ENCODE peak calls at places on chromosomes 13 and 19, in eight cellular contexts. U is stimulated activated CD4-positive, alpha-beta T cell treated with anti-CD3 and anti-CD28 coated beads, Interleukin-1b, Interleukin-23, amount 100 ng/mL, for 1 hour; D is NCI-H524; X is colonic mucosa; Z is amniotic stem cell; R is RPMI7951; Y is stomach; W is astrocyte of the hippocampus. Q is an unnamed sample.
A peak's percentile ranks its signal among the peaks of the same experiment; 100 is the strongest.

GRCh38 chr13:87123987-87124784 is 547.0 kb upstream of the SLITRK5 start:
- DNase-seq in U (no peak), D (no peak), X (no peak), Z (no peak), R (peak; percentile 88), Y (no peak), W (peak; percentile 98), Q (peak; percentile 48)

GRCh38 chr13:64471916-64472315 is 2758.2 kb downstream of the PCDH9 start:
- DNase-seq in U (no peak), D (no peak), X (no peak), Z (peak; percentile 9), R (peak; percentile 9), Y (no peak), W (peak; percentile 43), Q (peak; percentile 37)

GRCh38 chr13:23794267-23795161 is 94.7 kb downstream of the MIPEP start:
- DNase-seq in U (no peak), D (no peak), X (no peak), Z (peak; percentile 34), R (peak; percentile 47), Y (no peak), W (peak; percentile 18), Q (no peak)

GRCh38 chr13:106178816-106179215 is 356.6 kb downstream of the EFNB2 start:
- DNase-seq in U (no peak), D (no peak), X (no peak), Z (no peak), R (peak; percentile 31), Y (no peak), W (no peak), Q (no peak)

GRCh38 chr13:67285611-67286010 is 55.5 kb upstream of the PCDH9 start:
- DNase-seq in U (no peak), D (no peak), X (no peak), Z (no peak), R (no peak), Y (no peak), W (no peak), Q (no peak)

GRCh38 chr19:53898680-53899341 is 10.3 kb upstream of the CACNG7 start:
- DNase-seq in U (no peak), D (no peak), X (no peak), Z (no peak), R (no peak), Y (no peak), W (no peak), Q (peak; percentile 100)

GRCh38 chr13:113722921-113723320 is 36.1 kb upstream of the TMEM255B start:
- DNase-seq in U (no peak), D (no peak), X (no peak), Z (no peak), R (no peak), Y (peak; percentile 38), W (no peak), Q (no peak)

GRCh38 chr13:59492030-59492636 is 671.6 kb downstream of the DIAPH3 start:
- DNase-seq in U (no peak), D (no peak), X (no peak), Z (no peak), R (no peak), Y (no peak), W (no peak), Q (no peak)

GRCh38 chr13:67518785-67519184 is 288.6 kb upstream of the PCDH9 start:
- DNase-seq in U (no peak), D (no peak), X (no peak), Z (no peak), R (no peak), Y (no peak), W (no peak), Q (peak; percentile 57)

GRCh38 chr13:75864718-75865117 is 228.6 kb downstream of the LMO7 start:
- DNase-seq in U (no peak), D (no peak), X (no peak), Z (no peak), R (no peak), Y (no peak), W (no peak), Q (no peak)

GRCh38 chr19:4521170-4521887 is 3.0 kb upstream of the PLIN4 start:
- DNase-seq in U (no peak), D (no peak), X (no peak), Z (no peak), R (peak; percentile 78), Y (no peak), W (no peak), Q (no peak)

GRCh38 chr19:36090930-36091695 is 19.8 kb upstream of the OVOL3 start:
- DNase-seq in U (no peak), D (no peak), X (no peak), Z (no peak), R (no peak), Y (no peak), W (no peak), Q (no peak)

GRCh38 chr13:24693862-24694471 is 13.8 kb downstream of the ATP12A start:
- DNase-seq in U (no peak), D (peak; percentile 85), X (peak; percentile 49), Z (peak; percentile 2), R (peak; percentile 41), Y (peak; percentile 46), W (peak; percentile 49), Q (peak; percentile 95)

GRCh38 chr19:45171211-45171623 is 6.8 kb downstream of the TRAPPC6A start:
- DNase-seq in U (no peak), D (no peak), X (no peak), Z (no peak), R (no peak), Y (no peak), W (peak; percentile 23), Q (no peak)

GRCh38 chr13:27659466-27659865 is 37.8 kb downstream of the POLR1D start:
- DNase-seq in U (no peak), D (peak; percentile 20), X (no peak), Z (no peak), R (no peak), Y (no peak), W (no peak), Q (no peak)

GRCh38 chr13:82002693-82003092 is 1661.8 kb upstream of the SPRY2 start:
- DNase-seq in U (no peak), D (no peak), X (no peak), Z (no peak), R (no peak), Y (no peak), W (no peak), Q (no peak)

GRCh38 chr19:15836595-15837398 is 21.3 kb upstream of the OR10H1 start:
- DNase-seq in U (peak; percentile 82), D (peak; percentile 12), X (peak; percentile 98), Z (peak; percentile 91), R (peak; percentile 94), Y (peak; percentile 96), W (peak; percentile 92), Q (no peak)

GRCh38 chr13:34174671-34175145 is 356.8 kb downstream of the RFC3 start:
- DNase-seq in U (no peak), D (no peak), X (no peak), Z (no peak), R (no peak), Y (no peak), W (no peak), Q (no peak)

GRCh38 chr13:80012281-80012680 is 328.6 kb downstream of the SPRY2 start:
- DNase-seq in U (no peak), D (no peak), X (no peak), Z (no peak), R (peak; percentile 87), Y (no peak), W (no peak), Q (no peak)

GRCh38 chr19:6271721-6272410 is 7.9 kb downstream of the MLLT1 start:
- DNase-seq in U (no peak), D (no peak), X (peak; percentile 58), Z (peak; percentile 53), R (peak; percentile 84), Y (peak; percentile 68), W (peak; percentile 89), Q (peak; percentile 56)

GRCh38 chr19:3907626-3908265 is 25.1 kb upstream of the NMRK2 start:
- DNase-seq in U (no peak), D (no peak), X (no peak), Z (no peak), R (no peak), Y (no peak), W (no peak), Q (no peak)

GRCh38 chr13:98996046-98996445 is 18.2 kb upstream of the DOCK9 start:
- DNase-seq in U (no peak), D (no peak), X (no peak), Z (no peak), R (no peak), Y (no peak), W (no peak), Q (no peak)

GRCh38 chr19:58328999-58329398 is 2.2 kb downstream of the ZSCAN22 start:
- DNase-seq in U (no peak), D (no peak), X (no peak), Z (no peak), R (peak; percentile 16), Y (no peak), W (no peak), Q (peak; percentile 83)